ENCODE peak calls at places on chromosomes 3 and 15, in seven cellular contexts. N, Y, A, E, T, S and D are unnamed samples.

GRCh38 chr3:65377637-65378036 is 661.1 kb downstream of the MAGI1 start:
- DNase-seq in E (no peak), Y (no peak), A (no peak), S (no peak), T (no peak), N (no peak), D (no peak)

GRCh38 chr3:126474498-126475410 is 937 bp downstream of the ZXDC start:
- DNase-seq in S (peak; percentile 24), E (peak; percentile 61), Y (peak; percentile 25), A (peak; percentile 45), N (peak; percentile 76), T (peak; percentile 73), D (peak; percentile 60)

GRCh38 chr3:176275113-176275512 is 922.2 kb downstream of the TBL1XR1 start:
- DNase-seq in Y (no peak), N (no peak), S (no peak), T (peak; percentile 36), E (peak; percentile 46), A (no peak), D (no peak)

GRCh38 chr15:48925714-48926223 is 38.0 kb downstream of the SHC4 start:
- DNase-seq in S (no peak), A (peak; percentile 94), T (peak; percentile 93), Y (no peak), E (peak; percentile 49), N (no peak), D (no peak)

GRCh38 chr15:49876401-49877038 is 242.5 kb downstream of the ATP8B4 start:
- DNase-seq in Y (no peak), N (no peak), S (no peak), T (peak; percentile 70), A (no peak), E (no peak), D (no peak)

GRCh38 chr15:37824717-37825382 is 109.6 kb upstream of the TMCO5A start:
- DNase-seq in Y (no peak), S (no peak), E (no peak), N (peak; percentile 1), A (peak; percentile 94), T (peak; percentile 49), D (no peak)

GRCh38 chr3:23877324-23877980 is 39.3 kb downstream of the NKIRAS1 start:
- DNase-seq in A (peak; percentile 92), S (no peak), E (no peak), T (no peak), N (no peak), Y (no peak), D (no peak)

GRCh38 chr3:59867185-59868002 is 817.6 kb upstream of the CFAP20DC start:
- DNase-seq in A (no peak), T (no peak), Y (no peak), S (no peak), N (no peak), E (no peak), D (no peak)

GRCh38 chr3:100213891-100214573 is 46.8 kb upstream of the TBC1D23 start:
- DNase-seq in Y (no peak), T (no peak), A (no peak), N (no peak), S (no peak), E (no peak), D (no peak)

GRCh38 chr3:42421818-42422796 is 11.7 kb upstream of the LYZL4 start:
- DNase-seq in E (no peak), A (no peak), S (no peak), N (no peak), Y (no peak), T (no peak), D (no peak)

GRCh38 chr3:97901327-97902295 is 70.6 kb downstream of the RIOX2 start:
- DNase-seq in Y (no peak), S (no peak), T (no peak), A (no peak), N (no peak), E (no peak), D (no peak)

GRCh38 chr3:52248816-52249547 is 3.4 kb downstream of the PPM1M start:
- DNase-seq in Y (no peak), S (peak; percentile 50), N (no peak), E (peak; percentile 0), A (no peak), T (peak; percentile 50), D (no peak)

GRCh38 chr3:61562042-61562809 is 855 bp downstream of the PTPRG start:
- DNase-seq in T (peak; percentile 42), E (no peak), A (peak; percentile 17), N (no peak), Y (no peak), S (no peak), D (peak; percentile 6)

GRCh38 chr15:29568840-29569532 is 253.3 kb downstream of the TJP1 start:
- DNase-seq in A (no peak), N (peak; percentile 7), Y (no peak), S (no peak), T (peak; percentile 87), E (peak; percentile 86), D (no peak)

GRCh38 chr15:73602444-73602843 is 30.7 kb downstream of the NPTN start:
- DNase-seq in A (peak; percentile 19), S (no peak), Y (no peak), N (no peak), T (peak; percentile 27), E (no peak), D (no peak)

GRCh38 chr3:195118671-195119070 is 152.3 kb downstream of the XXYLT1 start:
- DNase-seq in E (no peak), T (no peak), Y (no peak), A (no peak), N (no peak), S (no peak), D (no peak)

GRCh38 chr3:55494976-55495375 is 7.9 kb upstream of the WNT5A start:
- DNase-seq in T (no peak), A (no peak), N (no peak), Y (no peak), S (no peak), E (no peak), D (no peak)